ENCODE peak calls at places on chromosome 14, in eight cellular contexts. C is C1 segment of cervical spinal cord, N is H9, O is NCI-H2029, M is NCI-H82, S is HEK293T, B is GM06990, U is NAMALWA. W is an unnamed sample.

GRCh38 chr14:20436363-20436755 is 393 bp upstream of the KLHL33 start:
- DNase-seq in C (no peak), N (no peak), O (no peak), M (no peak), S (no peak), B (no peak), U (no peak), W (no peak)

GRCh38 chr14:104399432-104400155 is 180.0 kb upstream of the C14orf180 start:
- DNase-seq in C (no peak), N (peak; percentile 29), O (no peak), M (no peak), S (no peak), B (no peak), U (no peak), W (no peak)

GRCh38 chr14:22780105-22780679 is 13.7 kb downstream of the OXA1L start:
- DNase-seq in C (peak; percentile 53), N (no peak), O (no peak), M (peak; percentile 21), S (no peak), B (no peak), U (no peak), W (no peak)

GRCh38 chr14:77918448-77918847 is 118.5 kb downstream of the ADCK1 start:
- DNase-seq in C (no peak), N (no peak), O (no peak), M (no peak), S (no peak), B (no peak), U (no peak), W (no peak)

GRCh38 chr14:33742166-33742565 is 208.7 kb downstream of the EGLN3 start:
- DNase-seq in C (no peak), N (no peak), O (no peak), M (no peak), S (no peak), B (no peak), U (no peak), W (no peak)

GRCh38 chr14:100838493-100839440 is 12.8 kb downstream of the MEG3 start:
- DNase-seq in C (no peak), N (no peak), O (no peak), M (no peak), S (no peak), B (no peak), U (no peak), W (no peak)

GRCh38 chr14:89669209-89669608 is 252.2 kb upstream of the FOXN3 start:
- DNase-seq in C (peak; percentile 37), N (no peak), O (no peak), M (no peak), S (no peak), B (peak; percentile 41), U (no peak), W (peak; percentile 32)

GRCh38 chr14:100530270-100531072 is 56.7 kb downstream of the BEGAIN start:
- DNase-seq in C (no peak), N (no peak), O (no peak), M (no peak), S (no peak), B (no peak), U (no peak), W (no peak)